ENCODE peak calls at places on chromosomes 12 and 14, in five cellular contexts. V, E, R, Z and G are unnamed samples.

GRCh38 chr12:111429760-111430417 is 24.2 kb downstream of the SH2B3 start:
- DNase-seq in V (no peak), E (no peak), R (no peak), Z (no peak), G (no peak)

GRCh38 chr14:104138098-104138890 is at the start of gene KIF26A:
- DNase-seq in V (no peak), E (peak), R (no peak), Z (peak), G (no peak)

GRCh38 chr12:54560374-54560858 is 11.0 kb downstream of the PDE1B start:
- DNase-seq in V (no peak), E (no peak), R (peak), Z (no peak), G (peak)

GRCh38 chr12:62841841-62842240 is 93.1 kb downstream of the PPM1H start:
- DNase-seq in V (no peak), E (no peak), R (no peak), Z (no peak), G (no peak)

GRCh38 chr14:51482112-51482511 is 169.6 kb upstream of the FRMD6 start:
- DNase-seq in V (no peak), E (no peak), R (no peak), Z (no peak), G (no peak)

GRCh38 chr14:90019824-90020523 is 41.8 kb upstream of the KCNK13 start:
- DNase-seq in V (no peak), E (no peak), R (no peak), Z (no peak), G (no peak)

GRCh38 chr12:6638305-6638704 is 2.5 kb upstream of the LPAR5 start:
- DNase-seq in V (no peak), E (no peak), R (no peak), Z (no peak), G (no peak)

GRCh38 chr12:46585854-46586621 is 213.5 kb upstream of the SLC38A2 start:
- DNase-seq in V (peak), E (no peak), R (no peak), Z (peak), G (no peak)

GRCh38 chr14:80536456-80536855 is 325.2 kb upstream of the DIO2 start:
- DNase-seq in V (no peak), E (peak), R (no peak), Z (no peak), G (no peak)

GRCh38 chr12:6363330-6364036 is 11.9 kb downstream of the SCNN1A start:
- DNase-seq in V (peak), E (peak), R (no peak), Z (no peak), G (no peak)

GRCh38 chr12:89662623-89663022 is 46.0 kb downstream of the ATP2B1 start:
- DNase-seq in V (no peak), E (no peak), R (no peak), Z (no peak), G (no peak)

GRCh38 chr14:96538663-96539317 is 36.6 kb downstream of the PAPOLA start:
- DNase-seq in V (peak), E (no peak), R (no peak), Z (no peak), G (no peak)
- TF ChIP-seq SUZ12 in V (no peak), E (no peak), R (no peak), Z (no peak), G (no peak)

DNA sequence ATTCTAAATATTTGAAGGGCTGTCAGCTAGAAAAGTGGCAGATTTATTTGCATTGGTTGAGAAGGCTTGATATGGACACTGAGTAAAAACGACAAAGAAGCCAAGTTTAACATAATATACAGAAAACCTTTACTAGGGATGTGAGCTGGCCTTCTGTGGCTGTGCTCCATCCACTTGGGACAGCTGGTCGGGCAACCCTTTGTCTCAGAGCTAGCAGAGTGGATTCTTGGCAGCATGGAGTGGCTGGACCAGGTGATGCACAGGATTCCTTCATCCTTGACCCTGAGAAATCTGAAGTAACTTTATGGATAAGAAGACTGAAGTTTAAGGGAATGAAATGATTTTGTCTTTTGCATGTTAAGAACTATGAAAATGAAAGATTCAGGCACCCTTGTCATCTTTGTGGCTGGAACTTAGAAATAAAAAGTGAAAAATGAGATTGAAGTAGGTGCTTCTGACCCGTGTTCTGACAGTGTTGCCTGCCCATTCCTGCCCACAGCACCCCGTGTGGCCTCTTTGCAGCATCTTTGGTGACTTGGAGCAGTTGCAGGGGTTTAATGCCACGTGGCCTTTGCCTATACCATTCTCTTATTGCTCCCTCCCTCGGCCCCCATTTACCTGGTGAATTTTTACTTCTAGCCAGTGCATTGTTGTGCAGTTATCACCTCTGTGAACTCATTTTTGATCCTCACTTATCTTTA is 32.6 kb downstream of the PELI2 start:
- DNase-seq in V (no peak), E (no peak), R (no peak), Z (no peak), G (no peak)
- TF ChIP-seq SUZ12 in V (no peak), E (no peak), R (no peak), Z (no peak), G (no peak)

GRCh38 chr14:65462411-65462810 is 49.9 kb downstream of the FUT8 start:
- DNase-seq in V (no peak), E (no peak), R (peak), Z (no peak), G (no peak)
- TF ChIP-seq SUZ12 in V (no peak), E (no peak), R (no peak), Z (no peak), G (no peak)

GRCh38 chr12:49553512-49554088 is 14.3 kb downstream of the MCRS1 start:
- DNase-seq in V (peak), E (peak), R (no peak), Z (peak), G (no peak)

GRCh38 chr12:49552425-49552824 is 13.6 kb downstream of the KCNH3 start:
- DNase-seq in V (no peak), E (no peak), R (no peak), Z (no peak), G (no peak)

GRCh38 chr12:49552899-49553298 is 14.1 kb downstream of the KCNH3 start:
- DNase-seq in V (no peak), E (no peak), R (no peak), Z (no peak), G (no peak)

GRCh38 chr12:49555631-49556390 is 12.1 kb downstream of the MCRS1 start:
- DNase-seq in V (no peak), E (no peak), R (no peak), Z (no peak), G (no peak)

DNA sequence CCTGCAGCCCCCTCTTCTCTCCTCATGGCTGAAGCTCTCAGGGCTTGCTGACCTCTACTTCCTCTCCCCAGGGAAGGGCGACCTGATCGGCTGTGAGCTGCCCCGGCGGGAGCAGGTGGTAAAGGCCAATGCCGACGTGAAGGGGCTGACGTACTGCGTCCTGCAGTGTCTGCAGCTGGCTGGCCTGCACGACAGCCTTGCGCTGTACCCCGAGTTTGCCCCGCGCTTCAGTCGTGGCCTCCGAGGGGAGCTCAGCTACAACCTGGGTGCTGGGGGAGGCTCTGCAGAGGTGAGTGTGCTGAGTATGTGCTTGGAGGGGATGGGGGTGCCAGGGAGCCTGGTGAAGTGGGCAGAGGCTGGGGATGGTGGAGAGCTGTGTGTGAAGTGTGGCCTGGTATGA is 13.7 kb downstream of the MCRS1 start:
- DNase-seq in V (no peak), E (no peak), R (no peak), Z (no peak), G (no peak)
- TF ChIP-seq SUZ12 in V (no peak), E (no peak), R (no peak), Z (no peak), G (no peak)

DNA sequence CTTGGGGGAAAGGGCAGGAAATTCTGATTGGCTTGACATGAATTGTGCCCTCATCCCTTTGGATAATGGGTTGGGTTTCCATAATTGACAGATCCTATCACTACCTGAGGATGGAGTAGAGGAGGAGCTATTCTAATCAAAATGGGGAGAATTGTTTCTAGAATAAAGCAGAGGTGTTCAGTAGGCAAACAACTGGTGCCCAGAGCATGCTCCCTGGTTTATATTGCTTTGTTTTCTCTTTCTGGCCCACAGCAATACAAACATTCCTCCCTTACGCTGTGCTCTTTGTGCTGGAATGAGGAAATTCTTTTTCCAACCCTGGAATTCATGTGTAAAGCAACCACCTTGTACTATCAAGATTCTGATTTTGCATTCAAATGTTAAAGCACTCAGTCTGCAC is 147.4 kb downstream of the RASSF9 start:
- DNase-seq in V (no peak), E (no peak), R (no peak), Z (peak), G (no peak)
- TF ChIP-seq SUZ12 in V (no peak), E (no peak), R (no peak), Z (no peak), G (no peak)

DNA sequence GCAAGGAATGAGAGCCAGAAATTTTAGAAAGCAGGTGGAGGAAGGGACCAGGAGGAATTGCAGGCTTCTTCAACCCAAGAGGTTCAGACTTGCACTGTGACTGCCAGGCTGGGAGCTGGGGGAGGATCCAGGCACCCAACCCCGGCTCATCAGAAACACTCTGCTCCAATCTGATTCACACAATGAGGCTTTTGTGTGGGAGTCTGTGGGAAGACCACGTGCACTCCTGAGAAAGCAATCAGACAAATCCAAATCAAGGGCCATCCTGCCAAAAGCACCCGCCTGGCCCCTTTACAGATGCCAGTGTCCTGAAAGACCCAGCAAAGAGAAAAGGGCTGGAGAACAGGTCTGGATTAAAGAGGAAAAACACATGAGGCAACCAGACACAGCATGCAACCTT is 16.0 kb downstream of the SCARB1 start:
- DNase-seq in V (peak), E (no peak), R (no peak), Z (no peak), G (no peak)
- TF ChIP-seq SUZ12 in V (no peak), E (no peak), R (no peak), Z (no peak), G (no peak)

GRCh38 chr12:58211211-58211610 is 269.8 kb downstream of the ATP23 start:
- DNase-seq in V (no peak), E (no peak), R (no peak), Z (no peak), G (no peak)
- TF ChIP-seq SUZ12 in V (no peak), E (no peak), R (no peak), Z (no peak), G (no peak)

GRCh38 chr12:121809712-121810116 is 5.9 kb downstream of the SETD1B start:
- DNase-seq in V (no peak), E (no peak), R (no peak), Z (no peak), G (no peak)
- TF ChIP-seq SUZ12 in V (no peak), E (no peak), R (no peak), Z (no peak), G (no peak)

GRCh38 chr14:101087614-101088394 is 184.3 kb upstream of the RTL1 start:
- DNase-seq in V (no peak), E (no peak), R (no peak), Z (no peak), G (no peak)
- TF ChIP-seq SUZ12 in V (no peak), E (no peak), R (no peak), Z (no peak), G (no peak)

GRCh38 chr14:21768116-21768874 is 94.7 kb upstream of the OR4E1 start:
- DNase-seq in V (peak), E (peak), R (peak), Z (peak), G (no peak)
- TF ChIP-seq SUZ12 in V (no peak), E (no peak), R (no peak), Z (no peak), G (no peak)